ENCODE peak calls at places on chromosomes 16 and 17, in nine cellular contexts. One of them, this sample, is unnamed.

GRCh38 chr17:62704381-62704971 is 77.0 kb downstream of the MRC2 start:
- DNase-seq in neural crest cell: peak; percentile 44
- DNase-seq in fibroblast of lung: peak; percentile 52
- DNase-seq in uterus: peak; percentile 52
- DNase-seq in progenitor cell of endocrine pancreas: no peak
- DNase-seq in RWPE1: peak; percentile 82
- DNase-seq in astrocyte of the spinal cord: peak; percentile 62
- DNase-seq in right atrium auricular region: peak; percentile 74
- DNase-seq in omental fat pad: no peak
- DNase-seq in this sample: peak; percentile 22

GRCh38 chr17:40607641-40608040 is 40.0 kb downstream of the SMARCE1 start:
- DNase-seq in neural crest cell: no peak
- DNase-seq in fibroblast of lung: no peak
- DNase-seq in uterus: no peak
- DNase-seq in progenitor cell of endocrine pancreas: no peak
- DNase-seq in RWPE1: no peak
- DNase-seq in astrocyte of the spinal cord: no peak
- DNase-seq in right atrium auricular region: no peak
- DNase-seq in omental fat pad: no peak
- DNase-seq in this sample: no peak

GRCh38 chr16:88464447-88465318 is 11.6 kb downstream of the ZFPM1 start:
- DNase-seq in neural crest cell: no peak
- DNase-seq in fibroblast of lung: peak; percentile 22
- DNase-seq in uterus: no peak
- DNase-seq in progenitor cell of endocrine pancreas: no peak
- DNase-seq in RWPE1: no peak
- DNase-seq in astrocyte of the spinal cord: no peak
- DNase-seq in right atrium auricular region: peak; percentile 83
- DNase-seq in omental fat pad: no peak
- DNase-seq in this sample: no peak

GRCh38 chr16:15650698-15651161 is 685 bp downstream of the NDE1 start:
- DNase-seq in neural crest cell: peak; percentile 7
- DNase-seq in fibroblast of lung: peak; percentile 31
- DNase-seq in uterus: peak; percentile 52
- DNase-seq in progenitor cell of endocrine pancreas: no peak
- DNase-seq in RWPE1: peak; percentile 21
- DNase-seq in astrocyte of the spinal cord: peak; percentile 26
- DNase-seq in right atrium auricular region: no peak
- DNase-seq in omental fat pad: no peak
- DNase-seq in this sample: peak; percentile 11

GRCh38 chr17:74224959-74225725 is 11.8 kb downstream of the TTYH2 start:
- DNase-seq in neural crest cell: no peak
- DNase-seq in fibroblast of lung: no peak
- DNase-seq in uterus: no peak
- DNase-seq in progenitor cell of endocrine pancreas: no peak
- DNase-seq in RWPE1: no peak
- DNase-seq in astrocyte of the spinal cord: no peak
- DNase-seq in right atrium auricular region: no peak
- DNase-seq in omental fat pad: no peak
- DNase-seq in this sample: no peak

GRCh38 chr16:29777576-29778360 is at the start of gene ZG16:
- DNase-seq in neural crest cell: no peak
- DNase-seq in fibroblast of lung: no peak
- DNase-seq in uterus: no peak
- DNase-seq in progenitor cell of endocrine pancreas: no peak
- DNase-seq in RWPE1: no peak
- DNase-seq in astrocyte of the spinal cord: no peak
- DNase-seq in right atrium auricular region: no peak
- DNase-seq in omental fat pad: no peak
- DNase-seq in this sample: no peak

GRCh38 chr17:82845163-82845807 is 5.5 kb upstream of the ZNF750 start:
- DNase-seq in neural crest cell: no peak
- DNase-seq in fibroblast of lung: peak; percentile 64
- DNase-seq in uterus: no peak
- DNase-seq in progenitor cell of endocrine pancreas: no peak
- DNase-seq in RWPE1: no peak
- DNase-seq in astrocyte of the spinal cord: peak; percentile 11
- DNase-seq in right atrium auricular region: no peak
- DNase-seq in omental fat pad: no peak
- DNase-seq in this sample: no peak

GRCh38 chr16:57143125-57143965 is 42.5 kb downstream of the PSME3IP1 start:
- DNase-seq in neural crest cell: peak; percentile 43
- DNase-seq in fibroblast of lung: no peak
- DNase-seq in uterus: no peak
- DNase-seq in progenitor cell of endocrine pancreas: no peak
- DNase-seq in RWPE1: no peak
- DNase-seq in astrocyte of the spinal cord: no peak
- DNase-seq in right atrium auricular region: no peak
- DNase-seq in omental fat pad: no peak
- DNase-seq in this sample: no peak

GRCh38 chr17:71760062-71760720 is 360.6 kb upstream of the SOX9 start:
- DNase-seq in neural crest cell: no peak
- DNase-seq in fibroblast of lung: peak; percentile 57
- DNase-seq in uterus: no peak
- DNase-seq in progenitor cell of endocrine pancreas: no peak
- DNase-seq in RWPE1: peak; percentile 44
- DNase-seq in astrocyte of the spinal cord: peak; percentile 72
- DNase-seq in right atrium auricular region: no peak
- DNase-seq in omental fat pad: no peak
- DNase-seq in this sample: no peak

GRCh38 chr16:848510-849253 is 48.1 kb upstream of the GNG13 start:
- DNase-seq in neural crest cell: no peak
- DNase-seq in fibroblast of lung: no peak
- DNase-seq in uterus: no peak
- DNase-seq in progenitor cell of endocrine pancreas: no peak
- DNase-seq in RWPE1: no peak
- DNase-seq in astrocyte of the spinal cord: no peak
- DNase-seq in right atrium auricular region: no peak
- DNase-seq in omental fat pad: no peak
- DNase-seq in this sample: no peak

GRCh38 chr17:57875109-57876022 is 25.5 kb upstream of the MRPS23 start:
- DNase-seq in neural crest cell: peak; percentile 66
- DNase-seq in fibroblast of lung: peak; percentile 98
- DNase-seq in uterus: peak; percentile 86
- DNase-seq in progenitor cell of endocrine pancreas: peak; percentile 59
- DNase-seq in RWPE1: peak; percentile 94
- DNase-seq in astrocyte of the spinal cord: peak; percentile 98
- DNase-seq in right atrium auricular region: peak; percentile 88
- DNase-seq in omental fat pad: peak; percentile 56
- DNase-seq in this sample: peak; percentile 97

GRCh38 chr17:42509916-42510315 is 26.1 kb upstream of the NAGLU start:
- DNase-seq in neural crest cell: no peak
- DNase-seq in fibroblast of lung: no peak
- DNase-seq in uterus: no peak
- DNase-seq in progenitor cell of endocrine pancreas: no peak
- DNase-seq in RWPE1: no peak
- DNase-seq in astrocyte of the spinal cord: no peak
- DNase-seq in right atrium auricular region: no peak
- DNase-seq in omental fat pad: no peak
- DNase-seq in this sample: no peak

GRCh38 chr17:31722251-31723056 is 136.6 kb downstream of the COPRS start:
- DNase-seq in neural crest cell: no peak
- DNase-seq in fibroblast of lung: peak; percentile 35
- DNase-seq in uterus: no peak
- DNase-seq in progenitor cell of endocrine pancreas: no peak
- DNase-seq in RWPE1: no peak
- DNase-seq in astrocyte of the spinal cord: peak; percentile 42
- DNase-seq in right atrium auricular region: no peak
- DNase-seq in omental fat pad: no peak
- DNase-seq in this sample: peak; percentile 79

GRCh38 chr16:85348921-85349334 is 236.7 kb upstream of the CIBAR2 start:
- DNase-seq in neural crest cell: no peak
- DNase-seq in fibroblast of lung: no peak
- DNase-seq in uterus: no peak
- DNase-seq in progenitor cell of endocrine pancreas: no peak
- DNase-seq in RWPE1: no peak
- DNase-seq in astrocyte of the spinal cord: no peak
- DNase-seq in right atrium auricular region: no peak
- DNase-seq in omental fat pad: no peak
- DNase-seq in this sample: no peak

GRCh38 chr17:21301593-21302550 is 17.4 kb downstream of the MAP2K3 start:
- DNase-seq in neural crest cell: no peak
- DNase-seq in fibroblast of lung: no peak
- DNase-seq in uterus: no peak
- DNase-seq in progenitor cell of endocrine pancreas: no peak
- DNase-seq in RWPE1: no peak
- DNase-seq in astrocyte of the spinal cord: no peak
- DNase-seq in right atrium auricular region: no peak
- DNase-seq in omental fat pad: no peak
- DNase-seq in this sample: no peak

GRCh38 chr16:58501242-58502131 is 1.5 kb downstream of the NDRG4 start:
- DNase-seq in neural crest cell: no peak
- DNase-seq in fibroblast of lung: no peak
- DNase-seq in uterus: no peak
- DNase-seq in progenitor cell of endocrine pancreas: peak; percentile 61
- DNase-seq in RWPE1: no peak
- DNase-seq in astrocyte of the spinal cord: no peak
- DNase-seq in right atrium auricular region: no peak
- DNase-seq in omental fat pad: no peak
- DNase-seq in this sample: no peak

DNA sequence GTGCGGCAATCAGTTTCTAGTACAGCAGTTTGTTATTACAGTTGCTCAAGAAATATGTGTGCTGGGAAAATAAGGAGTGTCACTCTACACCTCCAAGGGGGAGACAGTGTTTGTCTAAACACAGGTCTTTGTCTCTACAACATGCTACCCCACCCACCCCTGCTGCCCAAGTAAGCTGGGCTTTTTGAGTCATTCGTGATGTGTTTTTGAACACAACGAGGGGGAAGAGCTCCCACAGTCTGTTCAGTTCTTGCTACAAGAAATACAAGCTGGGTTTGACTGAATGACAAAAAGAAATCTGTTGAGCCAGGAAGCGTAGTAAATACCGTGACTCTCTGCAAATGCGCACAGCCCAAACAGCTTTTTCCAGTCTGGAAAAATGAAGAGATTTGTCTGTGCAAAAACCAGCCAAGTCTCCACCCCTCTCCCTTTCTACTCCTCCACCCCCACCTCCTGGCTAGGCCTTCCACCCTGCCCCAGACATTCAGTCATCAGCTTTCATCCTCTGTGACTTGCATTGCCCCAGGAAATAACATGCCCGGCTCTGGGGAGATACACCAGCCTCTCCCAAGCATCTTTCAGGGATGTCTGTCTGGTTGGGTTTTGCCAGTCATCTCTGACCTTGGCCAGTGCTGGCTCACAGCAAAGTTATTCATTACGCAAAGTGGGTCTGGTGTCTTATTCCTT is 25.7 kb downstream of the CHD9 start:
- DNase-seq in neural crest cell: no peak
- DNase-seq in fibroblast of lung: peak; percentile 89
- DNase-seq in uterus: peak; percentile 71
- DNase-seq in progenitor cell of endocrine pancreas: no peak
- DNase-seq in RWPE1: peak; percentile 96
- DNase-seq in astrocyte of the spinal cord: peak; percentile 83
- DNase-seq in right atrium auricular region: peak; percentile 85
- DNase-seq in omental fat pad: no peak
- DNase-seq in this sample: peak; percentile 93
- TF ChIP-seq CTCF in neural crest cell: no peak
- TF ChIP-seq CTCF in fibroblast of lung: no peak
- TF ChIP-seq CTCF in uterus: no peak
- TF ChIP-seq CTCF in progenitor cell of endocrine pancreas: no peak
- TF ChIP-seq CTCF in RWPE1: no peak
- TF ChIP-seq CTCF in astrocyte of the spinal cord: no peak
- TF ChIP-seq CTCF in right atrium auricular region: no peak
- TF ChIP-seq CTCF in omental fat pad: no peak
- TF ChIP-seq CTCF in this sample: no peak

DNA sequence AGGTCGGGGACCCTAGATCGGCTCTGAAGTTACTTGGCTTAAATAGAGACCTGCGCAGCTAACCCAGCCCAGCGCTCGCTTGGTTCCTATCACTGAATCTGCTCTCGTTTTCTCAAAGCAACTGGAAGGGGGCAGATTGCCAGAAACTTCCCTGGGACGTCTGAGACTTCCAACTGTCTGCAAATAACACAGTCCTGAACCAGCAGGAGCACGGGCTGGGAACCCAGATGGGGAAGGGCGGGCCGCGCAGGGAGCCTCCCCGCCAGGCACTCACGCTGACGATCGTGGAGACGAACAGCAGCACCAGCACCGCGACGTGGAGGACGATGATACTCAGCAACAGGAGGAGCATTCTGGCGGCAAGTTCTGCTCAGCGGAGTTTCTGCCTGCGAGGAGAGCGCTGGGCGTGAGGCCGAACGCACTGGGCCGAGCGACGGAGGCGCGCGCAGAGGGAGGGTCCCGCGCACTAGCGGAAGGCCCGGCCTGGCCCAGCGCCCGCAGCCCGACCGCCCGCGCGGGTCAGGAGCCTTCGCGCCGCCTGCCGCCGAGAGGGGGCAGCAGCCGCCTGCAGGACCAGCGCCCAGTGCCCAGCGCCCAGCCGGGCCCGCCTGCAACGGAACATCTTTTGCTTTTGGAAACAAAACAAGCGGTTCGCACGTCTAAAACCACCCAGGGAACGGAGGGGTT is 4.6 kb downstream of the PMP22 start:
- DNase-seq in neural crest cell: peak; percentile 83
- DNase-seq in fibroblast of lung: peak; percentile 91
- DNase-seq in uterus: peak; percentile 93
- DNase-seq in progenitor cell of endocrine pancreas: peak; percentile 79
- DNase-seq in RWPE1: peak; percentile 69
- DNase-seq in astrocyte of the spinal cord: peak; percentile 91
- DNase-seq in right atrium auricular region: peak; percentile 91
- DNase-seq in omental fat pad: peak; percentile 54
- DNase-seq in this sample: peak; percentile 81
- TF ChIP-seq CTCF in neural crest cell: peak; percentile 85
- TF ChIP-seq CTCF in fibroblast of lung: peak; percentile 36
- TF ChIP-seq CTCF in uterus: peak; percentile 91
- TF ChIP-seq CTCF in progenitor cell of endocrine pancreas: peak; percentile 92
- TF ChIP-seq CTCF in RWPE1: peak; percentile 94
- TF ChIP-seq CTCF in astrocyte of the spinal cord: peak; percentile 55
- TF ChIP-seq CTCF in right atrium auricular region: peak; percentile 95
- TF ChIP-seq CTCF in omental fat pad: no peak
- TF ChIP-seq CTCF in this sample: peak; percentile 93

GRCh38 chr16:64172191-64172590 is 949.7 kb downstream of the CDH11 start:
- DNase-seq in neural crest cell: no peak
- DNase-seq in fibroblast of lung: no peak
- DNase-seq in uterus: no peak
- DNase-seq in progenitor cell of endocrine pancreas: no peak
- DNase-seq in RWPE1: no peak
- DNase-seq in astrocyte of the spinal cord: no peak
- DNase-seq in right atrium auricular region: no peak
- DNase-seq in omental fat pad: no peak
- DNase-seq in this sample: no peak
- TF ChIP-seq CTCF in neural crest cell: no peak
- TF ChIP-seq CTCF in fibroblast of lung: no peak
- TF ChIP-seq CTCF in uterus: no peak
- TF ChIP-seq CTCF in progenitor cell of endocrine pancreas: no peak
- TF ChIP-seq CTCF in RWPE1: no peak
- TF ChIP-seq CTCF in astrocyte of the spinal cord: no peak
- TF ChIP-seq CTCF in right atrium auricular region: no peak
- TF ChIP-seq CTCF in omental fat pad: no peak
- TF ChIP-seq CTCF in this sample: no peak

DNA sequence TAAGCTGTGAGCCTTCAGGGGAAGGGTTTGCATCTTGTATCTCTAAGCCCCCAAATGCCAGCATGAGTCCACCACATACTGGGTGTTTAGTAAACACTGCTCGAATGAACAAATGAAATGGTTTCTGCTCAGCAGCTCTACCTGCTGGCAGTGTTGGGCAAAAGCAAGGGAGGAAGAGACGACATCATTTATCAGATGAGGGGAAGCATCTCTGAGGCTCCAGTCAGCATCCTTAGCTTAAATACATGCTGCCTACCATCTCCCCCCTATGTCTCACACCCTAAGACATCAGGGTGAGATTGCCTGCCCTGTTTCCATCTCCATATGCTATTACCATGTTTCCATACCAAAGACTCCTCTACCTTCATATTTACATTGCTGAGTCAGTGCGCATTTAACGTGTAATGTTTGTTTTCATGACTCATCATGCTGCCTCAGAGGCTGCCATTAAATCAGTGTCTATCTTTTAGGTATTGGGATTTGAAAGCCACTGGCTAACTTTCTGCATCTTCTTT is 379.8 kb downstream of the UTP18 start:
- DNase-seq in neural crest cell: no peak
- DNase-seq in fibroblast of lung: no peak
- DNase-seq in uterus: no peak
- DNase-seq in progenitor cell of endocrine pancreas: no peak
- DNase-seq in RWPE1: peak; percentile 59
- DNase-seq in astrocyte of the spinal cord: no peak
- DNase-seq in right atrium auricular region: no peak
- DNase-seq in omental fat pad: no peak
- DNase-seq in this sample: no peak
- TF ChIP-seq CTCF in neural crest cell: peak; percentile 62
- TF ChIP-seq CTCF in fibroblast of lung: no peak
- TF ChIP-seq CTCF in uterus: no peak
- TF ChIP-seq CTCF in progenitor cell of endocrine pancreas: peak; percentile 39
- TF ChIP-seq CTCF in RWPE1: no peak
- TF ChIP-seq CTCF in astrocyte of the spinal cord: no peak
- TF ChIP-seq CTCF in right atrium auricular region: peak; percentile 49
- TF ChIP-seq CTCF in omental fat pad: no peak
- TF ChIP-seq CTCF in this sample: no peak